ENCODE peak calls at places on chromosomes 16 and 17, in six cellular contexts. One of them, this sample, is unnamed.

GRCh38 chr16:10895053-10895946 is 18.3 kb downstream of the CIITA start:
- DNase-seq in PC-3: peak
- DNase-seq in neural progenitor cell: peak
- DNase-seq in MM.1S: no peak
- DNase-seq in HCT116: no peak
- DNase-seq in SK-N-SH: no peak
- DNase-seq in this sample: peak

GRCh38 chr16:29899516-29900101 is at the start of gene SEZ6L2:
- DNase-seq in HCT116: peak
- DNase-seq in SK-N-SH: peak
- DNase-seq in PC-3: peak
- DNase-seq in MM.1S: no peak
- DNase-seq in neural progenitor cell: peak
- DNase-seq in this sample: peak

GRCh38 chr16:14050297-14051027 is 20.7 kb upstream of the MRTFB start:
- DNase-seq in HCT116: no peak
- DNase-seq in MM.1S: no peak
- DNase-seq in PC-3: peak
- DNase-seq in SK-N-SH: no peak
- DNase-seq in neural progenitor cell: peak
- DNase-seq in this sample: no peak

GRCh38 chr17:40097931-40098845 is 2.2 kb downstream of the NR1D1 start:
- DNase-seq in neural progenitor cell: no peak
- DNase-seq in MM.1S: peak
- DNase-seq in SK-N-SH: no peak
- DNase-seq in HCT116: no peak
- DNase-seq in PC-3: peak
- DNase-seq in this sample: peak

GRCh38 chr16:30903596-30903995 is 7.2 kb downstream of the CTF1 start:
- DNase-seq in PC-3: no peak
- DNase-seq in HCT116: no peak
- DNase-seq in MM.1S: no peak
- DNase-seq in neural progenitor cell: no peak
- DNase-seq in SK-N-SH: peak
- DNase-seq in this sample: peak

GRCh38 chr16:74035816-74036215 is 260.8 kb upstream of the PSMD7 start:
- DNase-seq in neural progenitor cell: peak
- DNase-seq in SK-N-SH: peak
- DNase-seq in PC-3: peak
- DNase-seq in HCT116: peak
- DNase-seq in MM.1S: no peak
- DNase-seq in this sample: peak

GRCh38 chr16:87585452-87586200 is 16.7 kb upstream of the JPH3 start:
- DNase-seq in HCT116: no peak
- DNase-seq in MM.1S: no peak
- DNase-seq in neural progenitor cell: no peak
- DNase-seq in SK-N-SH: no peak
- DNase-seq in PC-3: no peak
- DNase-seq in this sample: no peak

GRCh38 chr16:89827383-89828198 is 684 bp upstream of the SPIRE2 start:
- DNase-seq in neural progenitor cell: peak
- DNase-seq in SK-N-SH: peak
- DNase-seq in HCT116: peak
- DNase-seq in MM.1S: no peak
- DNase-seq in PC-3: peak
- DNase-seq in this sample: peak

GRCh38 chr17:45942284-45942683 is 47.9 kb downstream of the MAPT start:
- DNase-seq in MM.1S: no peak
- DNase-seq in neural progenitor cell: peak
- DNase-seq in PC-3: no peak
- DNase-seq in SK-N-SH: peak
- DNase-seq in HCT116: no peak
- DNase-seq in this sample: peak

GRCh38 chr16:22373662-22374310 is 633 bp downstream of the CDR2 start:
- DNase-seq in PC-3: no peak
- DNase-seq in neural progenitor cell: peak
- DNase-seq in MM.1S: peak
- DNase-seq in HCT116: no peak
- DNase-seq in SK-N-SH: peak
- DNase-seq in this sample: peak

GRCh38 chr16:55499951-55500350 is 8.9 kb upstream of the LPCAT2 start:
- DNase-seq in neural progenitor cell: peak
- DNase-seq in MM.1S: no peak
- DNase-seq in SK-N-SH: no peak
- DNase-seq in HCT116: peak
- DNase-seq in PC-3: peak
- DNase-seq in this sample: peak

GRCh38 chr17:49587366-49588073 is 11.8 kb downstream of the NXPH3 start:
- DNase-seq in HCT116: no peak
- DNase-seq in MM.1S: no peak
- DNase-seq in SK-N-SH: no peak
- DNase-seq in PC-3: no peak
- DNase-seq in neural progenitor cell: no peak
- DNase-seq in this sample: no peak

GRCh38 chr17:49583226-49583625 is 7.6 kb downstream of the NXPH3 start:
- DNase-seq in neural progenitor cell: no peak
- DNase-seq in SK-N-SH: peak
- DNase-seq in PC-3: no peak
- DNase-seq in HCT116: no peak
- DNase-seq in MM.1S: no peak
- DNase-seq in this sample: no peak

GRCh38 chr17:49582789-49583188 is 7.1 kb downstream of the NXPH3 start:
- DNase-seq in MM.1S: no peak
- DNase-seq in HCT116: no peak
- DNase-seq in PC-3: peak
- DNase-seq in neural progenitor cell: no peak
- DNase-seq in SK-N-SH: peak
- DNase-seq in this sample: peak

GRCh38 chr17:49583889-49584288 is 8.2 kb downstream of the NXPH3 start:
- DNase-seq in HCT116: no peak
- DNase-seq in PC-3: no peak
- DNase-seq in SK-N-SH: peak
- DNase-seq in MM.1S: no peak
- DNase-seq in neural progenitor cell: no peak
- DNase-seq in this sample: no peak

GRCh38 chr17:49585422-49586027 is 9.9 kb downstream of the NXPH3 start:
- DNase-seq in PC-3: peak
- DNase-seq in neural progenitor cell: peak
- DNase-seq in SK-N-SH: peak
- DNase-seq in MM.1S: no peak
- DNase-seq in HCT116: no peak
- DNase-seq in this sample: no peak
- TF ChIP-seq EZH2phosphoT487 in PC-3: no peak
- TF ChIP-seq EZH2phosphoT487 in neural progenitor cell: no peak
- TF ChIP-seq EZH2phosphoT487 in SK-N-SH: no peak
- TF ChIP-seq EZH2phosphoT487 in MM.1S: no peak
- TF ChIP-seq EZH2phosphoT487 in HCT116: no peak
- TF ChIP-seq EZH2phosphoT487 in this sample: no peak

GRCh38 chr16:50153648-50154368 is 702 bp downstream of the TENT4B start:
- DNase-seq in SK-N-SH: peak
- DNase-seq in PC-3: peak
- DNase-seq in neural progenitor cell: peak
- DNase-seq in MM.1S: peak
- DNase-seq in HCT116: no peak
- DNase-seq in this sample: peak
- H2AFZ ChIP-seq in SK-N-SH: no peak
- H2AFZ ChIP-seq in PC-3: no peak
- H2AFZ ChIP-seq in neural progenitor cell: no peak
- H2AFZ ChIP-seq in MM.1S: peak
- H2AFZ ChIP-seq in HCT116: no peak
- H2AFZ ChIP-seq in this sample: peak

DNA sequence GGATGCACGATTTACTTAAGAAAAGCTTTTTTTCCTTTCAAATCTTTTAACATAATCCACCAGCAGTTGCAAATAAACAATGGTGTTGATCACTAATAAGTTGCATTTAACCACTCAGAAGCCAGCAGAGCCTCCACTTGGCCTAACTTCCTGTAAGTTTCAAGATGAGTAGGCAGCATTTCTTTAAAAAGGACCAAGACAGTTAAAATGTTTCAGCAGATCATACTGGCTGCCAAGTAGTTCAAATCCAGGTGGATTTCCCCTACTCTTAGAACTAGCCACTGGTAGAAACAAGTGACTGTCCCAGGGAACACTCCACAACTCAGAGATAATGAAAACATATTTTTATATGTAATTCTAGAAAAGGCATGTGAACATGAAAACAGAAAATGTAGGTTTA is 17.0 kb upstream of the RFFL start:
- DNase-seq in neural progenitor cell: no peak
- DNase-seq in SK-N-SH: no peak
- DNase-seq in PC-3: no peak
- DNase-seq in HCT116: no peak
- DNase-seq in MM.1S: peak
- DNase-seq in this sample: no peak
- H3K9ac ChIP-seq in neural progenitor cell: no peak
- H3K9ac ChIP-seq in SK-N-SH: no peak
- H3K9ac ChIP-seq in PC-3: peak
- H3K9ac ChIP-seq in HCT116: no peak
- H3K9ac ChIP-seq in MM.1S: no peak
- H3K9ac ChIP-seq in this sample: no peak

GRCh38 chr16:53609536-53609935 is 94.1 kb downstream of the RPGRIP1L start:
- DNase-seq in neural progenitor cell: no peak
- DNase-seq in HCT116: no peak
- DNase-seq in SK-N-SH: no peak
- DNase-seq in PC-3: no peak
- DNase-seq in MM.1S: no peak
- DNase-seq in this sample: no peak

GRCh38 chr16:53611151-53611802 is 92.4 kb downstream of the RPGRIP1L start:
- DNase-seq in HCT116: no peak
- DNase-seq in neural progenitor cell: no peak
- DNase-seq in SK-N-SH: no peak
- DNase-seq in PC-3: no peak
- DNase-seq in MM.1S: no peak
- DNase-seq in this sample: no peak

GRCh38 chr16:53612003-53612402 is 91.7 kb downstream of the RPGRIP1L start:
- DNase-seq in SK-N-SH: no peak
- DNase-seq in MM.1S: no peak
- DNase-seq in HCT116: no peak
- DNase-seq in neural progenitor cell: no peak
- DNase-seq in PC-3: no peak
- DNase-seq in this sample: no peak

GRCh38 chr16:53619247-53619646 is 84.4 kb downstream of the RPGRIP1L start:
- DNase-seq in MM.1S: no peak
- DNase-seq in neural progenitor cell: no peak
- DNase-seq in SK-N-SH: no peak
- DNase-seq in HCT116: no peak
- DNase-seq in PC-3: no peak
- DNase-seq in this sample: no peak

GRCh38 chr16:53614346-53614745 is 89.3 kb downstream of the RPGRIP1L start:
- DNase-seq in SK-N-SH: no peak
- DNase-seq in MM.1S: no peak
- DNase-seq in neural progenitor cell: no peak
- DNase-seq in PC-3: no peak
- DNase-seq in HCT116: no peak
- DNase-seq in this sample: peak
- TF ChIP-seq EZH2phosphoT487 in SK-N-SH: no peak
- TF ChIP-seq EZH2phosphoT487 in MM.1S: no peak
- TF ChIP-seq EZH2phosphoT487 in neural progenitor cell: no peak
- TF ChIP-seq EZH2phosphoT487 in PC-3: no peak
- TF ChIP-seq EZH2phosphoT487 in HCT116: no peak
- TF ChIP-seq EZH2phosphoT487 in this sample: no peak

DNA sequence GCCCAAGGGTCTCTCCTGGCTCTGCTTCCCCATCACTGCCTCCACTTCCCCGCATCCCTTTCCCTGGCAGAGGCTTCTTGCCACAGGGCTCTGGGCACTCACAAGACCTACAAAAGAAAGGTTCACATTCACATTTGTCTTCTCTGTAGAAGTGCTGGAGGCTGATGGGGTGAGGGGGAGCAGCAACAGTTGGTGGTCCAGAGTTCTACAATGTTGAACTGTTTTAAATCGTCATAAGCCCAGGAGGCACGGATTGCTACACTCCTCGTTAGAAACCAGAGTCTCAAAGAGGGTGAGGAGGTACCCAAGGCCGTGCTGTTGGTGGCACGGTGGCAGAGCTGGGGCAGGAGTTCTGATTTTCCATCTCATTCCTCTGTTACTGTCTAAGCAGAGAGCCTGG is 5.8 kb upstream of the RAI1 start:
- DNase-seq in neural progenitor cell: no peak
- DNase-seq in PC-3: no peak
- DNase-seq in HCT116: no peak
- DNase-seq in MM.1S: no peak
- DNase-seq in SK-N-SH: no peak
- DNase-seq in this sample: no peak
- H2AFZ ChIP-seq in neural progenitor cell: no peak
- H2AFZ ChIP-seq in PC-3: no peak
- H2AFZ ChIP-seq in HCT116: peak
- H2AFZ ChIP-seq in MM.1S: no peak
- H2AFZ ChIP-seq in SK-N-SH: no peak
- H2AFZ ChIP-seq in this sample: no peak

DNA sequence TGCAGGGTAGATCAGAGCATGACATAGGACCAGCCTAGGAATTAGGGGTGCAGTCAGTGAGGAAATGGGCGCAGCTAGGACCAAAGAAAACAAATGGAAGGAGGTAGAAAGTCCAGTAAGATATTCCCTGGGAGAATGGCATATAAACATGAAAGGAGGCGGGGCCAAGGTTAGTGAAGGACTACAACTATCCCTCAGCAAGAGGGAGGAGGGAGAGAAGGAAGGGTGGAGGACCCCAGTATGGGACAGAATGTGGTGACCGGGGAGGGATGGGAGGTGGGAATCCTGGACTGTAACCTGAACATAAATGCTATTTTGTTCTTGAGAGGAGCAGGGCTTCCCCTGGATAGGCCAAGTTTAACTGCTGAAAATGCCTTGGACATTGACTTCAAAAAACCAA is 22.8 kb downstream of the ITGB3 start:
- DNase-seq in PC-3: no peak
- DNase-seq in HCT116: no peak
- DNase-seq in SK-N-SH: no peak
- DNase-seq in MM.1S: no peak
- DNase-seq in neural progenitor cell: no peak
- DNase-seq in this sample: peak
- H3K9ac ChIP-seq in PC-3: no peak
- H3K9ac ChIP-seq in HCT116: no peak
- H3K9ac ChIP-seq in SK-N-SH: no peak
- H3K9ac ChIP-seq in MM.1S: no peak
- H3K9ac ChIP-seq in neural progenitor cell: no peak
- H3K9ac ChIP-seq in this sample: peak

DNA sequence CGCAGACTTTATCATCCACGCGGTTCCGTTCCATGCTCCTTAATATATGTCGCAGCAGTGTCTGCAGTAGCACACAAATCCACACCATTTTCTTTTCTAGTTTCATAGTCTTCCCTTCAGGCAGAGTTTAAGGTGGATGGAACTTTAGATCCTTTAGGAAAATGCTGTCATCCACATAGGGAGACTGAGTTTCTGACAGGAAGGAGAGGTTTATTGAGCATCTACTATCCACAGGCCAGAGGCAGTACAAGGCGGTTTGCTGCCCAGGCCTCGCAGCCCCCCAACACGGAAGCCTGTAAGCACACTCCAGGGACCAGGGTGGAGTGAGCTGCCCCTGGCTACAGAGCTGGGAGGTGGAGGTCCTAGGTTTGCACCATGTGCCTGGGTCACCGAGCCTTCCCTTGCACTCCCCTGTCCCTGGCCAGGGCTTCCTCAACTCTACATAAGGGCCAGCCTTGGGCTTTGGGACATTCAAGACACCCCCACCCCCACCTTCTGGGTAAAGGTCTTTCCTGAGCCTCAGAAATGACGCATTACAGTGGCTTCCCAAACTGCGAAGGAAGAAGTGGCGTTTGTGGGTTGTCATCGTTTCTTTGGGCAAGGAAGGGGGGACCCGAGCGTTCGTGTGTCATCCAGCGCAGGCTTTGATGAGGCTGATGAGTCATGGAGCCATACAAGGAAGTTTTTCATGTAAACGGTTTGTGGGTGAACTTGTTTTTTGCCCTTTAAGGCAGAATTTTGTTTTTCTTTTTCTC is 146.5 kb upstream of the PLCG2 start:
- DNase-seq in PC-3: peak
- DNase-seq in SK-N-SH: no peak
- DNase-seq in HCT116: peak
- DNase-seq in MM.1S: no peak
- DNase-seq in neural progenitor cell: no peak
- DNase-seq in this sample: peak
- TF ChIP-seq EZH2phosphoT487 in PC-3: no peak
- TF ChIP-seq EZH2phosphoT487 in SK-N-SH: no peak
- TF ChIP-seq EZH2phosphoT487 in HCT116: no peak
- TF ChIP-seq EZH2phosphoT487 in MM.1S: no peak
- TF ChIP-seq EZH2phosphoT487 in neural progenitor cell: no peak
- TF ChIP-seq EZH2phosphoT487 in this sample: no peak

This sample was measured in GM23248.